ENCODE peak calls at places on chromosomes 12 and 14, in six cellular contexts. O is nucleus accumbens; G is cardiac muscle cell; B is activated T-cell treated with anti-CD3 and anti-CD28 coated beads, Interleukin-2, amount 50 U/mL, for 72 hours; S is GM23338; K is activated CD4-positive, alpha-beta T cell treated with anti-CD3 and anti-CD28 coated beads, Interleukin-2, amount 50 U/mL, for 24 hours. C is an unnamed sample.

GRCh38 chr12:39464976-39465375 is 22.1 kb upstream of the KIF21A start:
- DNase-seq in G (no peak), B (no peak), K (no peak), S (no peak), O (no peak), C (no peak)

GRCh38 chr12:75852956-75853355 is 178.6 kb downstream of the PHLDA1 start:
- DNase-seq in G (no peak), K (no peak), B (no peak), O (no peak), S (no peak), C (no peak)

GRCh38 chr12:54169036-54169435 is 19.7 kb downstream of the SMUG1 start:
- DNase-seq in O (no peak), G (no peak), K (no peak), B (no peak), S (no peak), C (no peak)

GRCh38 chr12:124916370-124917134 is 2.1 kb upstream of the UBC start:
- DNase-seq in K (peak), O (no peak), G (no peak), B (peak), S (peak), C (peak)

GRCh38 chr14:67480011-67480410 is 8.5 kb downstream of the TMEM229B start:
- DNase-seq in S (no peak), O (no peak), B (no peak), K (no peak), G (peak), C (no peak)

GRCh38 chr14:55130194-55130550 is 1.1 kb downstream of the LGALS3 start:
- DNase-seq in G (no peak), S (peak), B (no peak), O (no peak), K (no peak), C (peak)

GRCh38 chr12:2163172-2163927 is 110.6 kb downstream of the CACNA1C start:
- DNase-seq in O (no peak), G (peak), B (no peak), K (no peak), S (no peak), C (no peak)

GRCh38 chr14:70788893-70789292 is 20.4 kb downstream of the MAP3K9 start:
- DNase-seq in B (no peak), G (no peak), S (no peak), K (no peak), O (no peak), C (no peak)

GRCh38 chr12:96226401-96226800 is 32.2 kb downstream of the ELK3 start:
- DNase-seq in B (no peak), G (no peak), K (no peak), O (no peak), S (no peak), C (no peak)

GRCh38 chr12:32455607-32456063 is 56.3 kb downstream of the FGD4 start:
- DNase-seq in G (peak), O (no peak), K (no peak), S (peak), B (peak), C (peak)

GRCh38 chr12:3071107-3071506 is 6.1 kb upstream of the TSPAN9 start:
- DNase-seq in G (no peak), B (no peak), S (no peak), K (no peak), O (no peak), C (no peak)

GRCh38 chr12:109760031-109760929 is 46.7 kb downstream of the FAM222A start:
- DNase-seq in S (no peak), G (no peak), K (no peak), B (no peak), O (no peak), C (no peak)

GRCh38 chr12:116766285-116766684 is 28.2 kb downstream of the RNFT2 start:
- DNase-seq in G (no peak), K (no peak), S (no peak), B (no peak), O (no peak), C (no peak)

GRCh38 chr14:102907980-102908730 is 14.3 kb upstream of the AMN start:
- DNase-seq in O (no peak), S (no peak), K (no peak), B (no peak), G (no peak), C (no peak)

C was measured in LNCaP clone FGC.